ENCODE peak calls at places on chromosomes 11 and 22, in four cellular contexts. W, C, Z and I are unnamed samples.

GRCh38 chr22:39960791-39961746 is 872 bp downstream of the TMA7B start:
- DNase-seq in W (no peak), C (no peak), Z (no peak), I (peak; percentile 84)

GRCh38 chr11:87819141-87819540 is 356.1 kb downstream of the RAB38 start:
- DNase-seq in W (no peak), C (no peak), Z (no peak), I (no peak)

GRCh38 chr11:69460540-69461257 is 20.8 kb upstream of the LINC01488 start:
- DNase-seq in W (no peak), C (no peak), Z (no peak), I (no peak)

GRCh38 chr22:23497016-23497885 is 82.8 kb downstream of the IGLL1 start:
- DNase-seq in W (no peak), C (no peak), Z (no peak), I (no peak)

GRCh38 chr22:36055376-36056310 is 27.0 kb upstream of the RBFOX2 start:
- DNase-seq in W (peak; percentile 41), C (no peak), Z (no peak), I (no peak)

GRCh38 chr22:24693359-24693758 is 81.2 kb downstream of the PIWIL3 start:
- DNase-seq in W (no peak), C (no peak), Z (no peak), I (no peak)

GRCh38 chr11:101860694-101861371 is 54.0 kb upstream of the CEP126 start:
- DNase-seq in W (no peak), C (peak; percentile 37), Z (no peak), I (no peak)

GRCh38 chr22:37351268-37351667 is 69.0 kb downstream of the CYTH4 start:
- DNase-seq in W (no peak), C (no peak), Z (no peak), I (no peak)

GRCh38 chr11:102449651-102450570 is 2.7 kb downstream of the TMEM123 start:
- DNase-seq in W (no peak), C (no peak), Z (no peak), I (no peak)

GRCh38 chr11:22042081-22042480 is 150.8 kb upstream of the ANO5 start:
- DNase-seq in W (no peak), C (no peak), Z (no peak), I (no peak)

GRCh38 chr22:20560716-20561115 is 53.3 kb downstream of the MED15 start:
- DNase-seq in W (no peak), C (no peak), Z (no peak), I (no peak)

GRCh38 chr11:44498524-44498923 is 66.9 kb upstream of the CD82 start:
- DNase-seq in W (no peak), C (no peak), Z (no peak), I (no peak)

GRCh38 chr22:16824718-16825687 is at the start of gene XKR3:
- DNase-seq in W (no peak), C (no peak), Z (no peak), I (no peak)

GRCh38 chr11:64250875-64251721 is at the start of gene PLCB3:
- DNase-seq in W (no peak), C (no peak), Z (no peak), I (no peak)

GRCh38 chr11:121564948-121565684 is 112.3 kb upstream of the SORL1-AS1 start:
- DNase-seq in W (no peak), C (no peak), Z (no peak), I (no peak)

GRCh38 chr11:33553486-33553885 is 147.1 kb downstream of the C11orf91 start:
- DNase-seq in W (no peak), C (no peak), Z (no peak), I (no peak)